ENCODE peak calls at places on chromosomes 16 and 17, in seven cellular contexts. One of them, this sample, is unnamed.

GRCh38 chr17:2299756-2300155 is 3.8 kb downstream of the SMG6 start:
- DNase-seq in AG04450: no peak
- DNase-seq in A172: no peak
- DNase-seq in NCI-H510A treated with DMSO at 0.1 percent for 48 hours: no peak
- DNase-seq in CD8-positive, alpha-beta T cell: no peak
- DNase-seq in NCI-H1092: no peak
- DNase-seq in NCI-H2081: no peak
- DNase-seq in this sample: no peak

GRCh38 chr16:49858200-49859129 is 2.6 kb upstream of the ZNF423 start:
- DNase-seq in AG04450: no peak
- DNase-seq in A172: no peak
- DNase-seq in NCI-H510A treated with DMSO at 0.1 percent for 48 hours: no peak
- DNase-seq in CD8-positive, alpha-beta T cell: no peak
- DNase-seq in NCI-H1092: no peak
- DNase-seq in NCI-H2081: no peak
- DNase-seq in this sample: no peak

GRCh38 chr16:25155553-25156460 is 44.3 kb downstream of the LCMT1 start:
- DNase-seq in AG04450: no peak
- DNase-seq in A172: peak
- DNase-seq in NCI-H510A treated with DMSO at 0.1 percent for 48 hours: no peak
- DNase-seq in CD8-positive, alpha-beta T cell: no peak
- DNase-seq in NCI-H1092: no peak
- DNase-seq in NCI-H2081: no peak
- DNase-seq in this sample: peak

GRCh38 chr17:45108595-45109521 is 23.5 kb downstream of the PLCD3 start:
- DNase-seq in AG04450: no peak
- DNase-seq in A172: no peak
- DNase-seq in NCI-H510A treated with DMSO at 0.1 percent for 48 hours: no peak
- DNase-seq in CD8-positive, alpha-beta T cell: no peak
- DNase-seq in NCI-H1092: no peak
- DNase-seq in NCI-H2081: no peak
- DNase-seq in this sample: no peak

GRCh38 chr17:59357929-59358328 is 26.5 kb downstream of the YPEL2 start:
- DNase-seq in AG04450: no peak
- DNase-seq in A172: no peak
- DNase-seq in NCI-H510A treated with DMSO at 0.1 percent for 48 hours: no peak
- DNase-seq in CD8-positive, alpha-beta T cell: no peak
- DNase-seq in NCI-H1092: no peak
- DNase-seq in NCI-H2081: no peak
- DNase-seq in this sample: peak

GRCh38 chr17:9522074-9522473 is 53.5 kb downstream of the STX8 start:
- DNase-seq in AG04450: peak
- DNase-seq in A172: peak
- DNase-seq in NCI-H510A treated with DMSO at 0.1 percent for 48 hours: peak
- DNase-seq in CD8-positive, alpha-beta T cell: no peak
- DNase-seq in NCI-H1092: peak
- DNase-seq in NCI-H2081: peak
- DNase-seq in this sample: peak

GRCh38 chr17:42289863-42290165 is 1.5 kb downstream of the STAT5A start:
- DNase-seq in AG04450: no peak
- DNase-seq in A172: no peak
- DNase-seq in NCI-H510A treated with DMSO at 0.1 percent for 48 hours: no peak
- DNase-seq in CD8-positive, alpha-beta T cell: peak
- DNase-seq in NCI-H1092: no peak
- DNase-seq in NCI-H2081: no peak
- DNase-seq in this sample: no peak

GRCh38 chr17:41917957-41918391 is 777 bp downstream of the ACLY start:
- DNase-seq in AG04450: no peak
- DNase-seq in A172: no peak
- DNase-seq in NCI-H510A treated with DMSO at 0.1 percent for 48 hours: peak
- DNase-seq in CD8-positive, alpha-beta T cell: peak
- DNase-seq in NCI-H1092: peak
- DNase-seq in NCI-H2081: peak
- DNase-seq in this sample: no peak